ENCODE peak calls at places on chromosomes 6 and 20, in nine cellular contexts. C is iPS-NIHi11; A is pancreas; D is activated naive CD8-positive, alpha-beta T cell treated with anti-CD3 and anti-CD28 coated beads for 36 hours; L is AG08396; W is left lung; V is fibroblast of the aortic adventitia; K is activated T-helper 1 cell treated with Interleukin-2 at 50 U/mL for 16 hours; G is immature natural killer cell. B is an unnamed sample.

GRCh38 chr6:4319992-4320683 is 184.8 kb upstream of the ECI2 start:
- DNase-seq in C (no peak), A (no peak), D (no peak), L (no peak), W (no peak), V (peak; percentile 88), K (no peak), G (no peak), B (no peak)

GRCh38 chr6:87092435-87092834 is 2.5 kb downstream of the CGA start:
- DNase-seq in C (no peak), A (no peak), D (no peak), L (no peak), W (no peak), V (no peak), K (no peak), G (no peak), B (no peak)

GRCh38 chr6:99613398-99613704 is 6.7 kb downstream of the PRDM13 start:
- DNase-seq in C (peak; percentile 85), A (peak; percentile 74), D (peak; percentile 51), L (peak; percentile 63), W (peak; percentile 86), V (no peak), K (no peak), G (peak; percentile 45), B (no peak)

GRCh38 chr6:89986650-89987074 is 92.4 kb downstream of the GJA10 start:
- DNase-seq in C (no peak), A (no peak), D (no peak), L (peak; percentile 35), W (no peak), V (no peak), K (no peak), G (no peak), B (no peak)

GRCh38 chr6:27168108-27168507 is 79.4 kb upstream of the PRSS16 start:
- DNase-seq in C (no peak), A (no peak), D (no peak), L (peak; percentile 17), W (no peak), V (peak; percentile 8), K (no peak), G (no peak), B (no peak)

GRCh38 chr6:36224918-36225461 is 28.4 kb downstream of the BRPF3 start:
- DNase-seq in C (no peak), A (no peak), D (no peak), L (no peak), W (no peak), V (no peak), K (no peak), G (no peak), B (no peak)

GRCh38 chr6:53161481-53162009 is 12.9 kb upstream of the GCM1 start:
- DNase-seq in C (no peak), A (no peak), D (no peak), L (no peak), W (no peak), V (peak; percentile 19), K (no peak), G (no peak), B (no peak)

GRCh38 chr6:125019873-125020272 is 57.6 kb downstream of the RNF217 start:
- DNase-seq in C (peak; percentile 17), A (peak; percentile 57), D (no peak), L (no peak), W (no peak), V (no peak), K (no peak), G (no peak), B (no peak)

GRCh38 chr6:28809947-28810654 is 113.7 kb downstream of the TRIM27 start:
- DNase-seq in C (no peak), A (no peak), D (no peak), L (no peak), W (no peak), V (no peak), K (no peak), G (no peak), B (no peak)

GRCh38 chr20:13786143-13786828 is 1.5 kb downstream of the NDUFAF5 start:
- DNase-seq in C (no peak), A (no peak), D (no peak), L (no peak), W (no peak), V (no peak), K (no peak), G (no peak), B (no peak)

GRCh38 chr20:63129376-63129965 is 86.5 kb downstream of the YTHDF1 start:
- DNase-seq in C (no peak), A (peak; percentile 20), D (no peak), L (no peak), W (no peak), V (no peak), K (no peak), G (no peak), B (peak; percentile 73)

GRCh38 chr6:28657756-28658465 is 132.2 kb downstream of the GPX5 start:
- DNase-seq in C (peak; percentile 83), A (no peak), D (peak; percentile 55), L (peak; percentile 80), W (no peak), V (peak; percentile 81), K (no peak), G (peak; percentile 7), B (no peak)

GRCh38 chr6:90083891-90084290 is 189.6 kb downstream of the GJA10 start:
- DNase-seq in C (no peak), A (no peak), D (peak; percentile 48), L (no peak), W (no peak), V (no peak), K (no peak), G (peak; percentile 48), B (no peak)

GRCh38 chr6:153312633-153313032 is 181.6 kb upstream of the RGS17 start:
- DNase-seq in C (peak; percentile 25), A (peak; percentile 59), D (peak; percentile 12), L (peak; percentile 5), W (peak; percentile 79), V (peak; percentile 22), K (no peak), G (peak; percentile 48), B (peak; percentile 52)

GRCh38 chr20:3766832-3767433 is 620 bp downstream of the ADISSP start:
- DNase-seq in C (peak; percentile 15), A (peak; percentile 75), D (no peak), L (no peak), W (peak; percentile 75), V (no peak), K (no peak), G (no peak), B (no peak)

GRCh38 chr20:61328906-61329558 is 77.0 kb downstream of the CDH4 start:
- DNase-seq in C (no peak), A (peak; percentile 88), D (no peak), L (peak; percentile 49), W (no peak), V (no peak), K (no peak), G (no peak), B (peak; percentile 96)

GRCh38 chr6:154302111-154302752 is 54.4 kb downstream of the IPCEF1 start:
- DNase-seq in C (no peak), A (no peak), D (peak; percentile 29), L (peak; percentile 49), W (no peak), V (peak; percentile 40), K (no peak), G (no peak), B (no peak)

GRCh38 chr20:38937000-38937399 is 10.8 kb downstream of the FAM83D start:
- DNase-seq in C (no peak), A (no peak), D (no peak), L (no peak), W (no peak), V (no peak), K (no peak), G (no peak), B (no peak)

GRCh38 chr6:32700391-32701040 is 34.1 kb upstream of the HLA-DQB1 start:
- DNase-seq in C (peak; percentile 40), A (no peak), D (no peak), L (peak; percentile 39), W (no peak), V (peak; percentile 79), K (no peak), G (peak; percentile 56), B (no peak)